ENCODE peak calls at places on chromosomes 16 and 17, in four cellular contexts. W, F, A and V are unnamed samples.

GRCh38 chr16:75025766-75026165 is 26.9 kb downstream of the ZNRF1 start:
- DNase-seq in A (no peak), F (no peak), W (peak), V (no peak)

GRCh38 chr17:17671369-17672119 is 9.7 kb upstream of the RAI1 start:
- DNase-seq in W (no peak), A (no peak), F (no peak), V (no peak)

GRCh38 chr17:50955667-50956120 is 89.5 kb upstream of the TOB1 start:
- DNase-seq in F (no peak), W (no peak), A (no peak), V (no peak)

GRCh38 chr16:88533945-88534641 is 36.1 kb upstream of the ZC3H18 start:
- DNase-seq in F (peak), A (peak), W (peak), V (peak)

GRCh38 chr16:19898924-19899604 is 14.4 kb upstream of the GPRC5B start:
- DNase-seq in F (peak), W (peak), A (peak), V (peak)

GRCh38 chr17:29591737-29592624 is 951 bp upstream of the ANKRD13B start:
- DNase-seq in W (peak), A (peak), F (peak), V (peak)

GRCh38 chr16:69057400-69058378 is 47.8 kb upstream of the HAS3 start:
- DNase-seq in A (no peak), F (no peak), W (peak), V (no peak)

GRCh38 chr16:66050991-66051390 is 315.5 kb upstream of the CDH5 start:
- DNase-seq in W (no peak), F (no peak), A (no peak), V (no peak)

GRCh38 chr17:36705651-36706436 is 104.5 kb downstream of the MRM1 start:
- DNase-seq in A (no peak), F (peak), W (peak), V (peak)

GRCh38 chr16:12204601-12205000 is 228.1 kb downstream of the SNX29 start:
- DNase-seq in W (no peak), A (no peak), F (no peak), V (no peak)

GRCh38 chr16:987846-988245 is 6.3 kb downstream of the SOX8 start:
- DNase-seq in A (no peak), F (no peak), W (no peak), V (no peak)

GRCh38 chr16:67112591-67113399 is 3.1 kb downstream of the PHAF1 start:
- DNase-seq in F (peak), W (no peak), A (no peak), V (no peak)

GRCh38 chr17:36459601-36460000 is 26.9 kb upstream of the ZNHIT3 start:
- DNase-seq in W (no peak), A (no peak), F (no peak), V (no peak)

GRCh38 chr17:17771498-17772201 is 65.1 kb downstream of the SREBF1 start:
- DNase-seq in A (no peak), W (no peak), F (no peak), V (no peak)

GRCh38 chr16:19883296-19883951 is 1.2 kb downstream of the GPRC5B start:
- DNase-seq in A (no peak), F (no peak), W (peak), V (peak)

GRCh38 chr16:50491516-50491915 is 56.7 kb upstream of the NKD1 start:
- DNase-seq in F (no peak), W (no peak), A (no peak), V (no peak)

GRCh38 chr17:301681-302299 is 50.8 kb downstream of the RPH3AL start:
- DNase-seq in F (no peak), W (no peak), A (no peak), V (no peak)

GRCh38 chr17:81243333-81243664 is 4.2 kb downstream of the NDUFAF8 start:
- DNase-seq in F (no peak), W (no peak), A (no peak), V (no peak)

GRCh38 chr16:67459066-67459857 is 21.7 kb downstream of the ATP6V0D1 start:
- DNase-seq in F (no peak), W (no peak), A (no peak), V (no peak)

GRCh38 chr17:2398655-2399571 is 1.9 kb downstream of the MNT start:
- DNase-seq in W (peak), A (peak), F (peak), V (peak)

GRCh38 chr17:76199466-76199865 is 40.8 kb downstream of the RNF157 start:
- DNase-seq in A (no peak), F (no peak), W (no peak), V (no peak)

GRCh38 chr16:24800586-24800985 is 45.2 kb upstream of the SLC5A11 start:
- DNase-seq in F (peak), A (no peak), W (peak), V (no peak)

GRCh38 chr17:19880393-19880792 is 12.7 kb upstream of the ULK2 start:
- DNase-seq in F (no peak), A (no peak), W (no peak), V (no peak)

GRCh38 chr17:14301761-14302401 is 1.0 kb downstream of the HS3ST3B1 start:
- DNase-seq in W (peak), F (peak), A (no peak), V (peak)

GRCh38 chr17:13074026-13074425 is 56.2 kb upstream of the ELAC2 start:
- DNase-seq in A (no peak), W (peak), F (peak), V (no peak)

GRCh38 chr17:60145006-60145935 is 4.5 kb upstream of the CA4 start:
- DNase-seq in W (no peak), F (peak), A (peak), V (peak)
- H4K91ac ChIP-seq in W (no peak), F (no peak), A (no peak), V (no peak)

DNA sequence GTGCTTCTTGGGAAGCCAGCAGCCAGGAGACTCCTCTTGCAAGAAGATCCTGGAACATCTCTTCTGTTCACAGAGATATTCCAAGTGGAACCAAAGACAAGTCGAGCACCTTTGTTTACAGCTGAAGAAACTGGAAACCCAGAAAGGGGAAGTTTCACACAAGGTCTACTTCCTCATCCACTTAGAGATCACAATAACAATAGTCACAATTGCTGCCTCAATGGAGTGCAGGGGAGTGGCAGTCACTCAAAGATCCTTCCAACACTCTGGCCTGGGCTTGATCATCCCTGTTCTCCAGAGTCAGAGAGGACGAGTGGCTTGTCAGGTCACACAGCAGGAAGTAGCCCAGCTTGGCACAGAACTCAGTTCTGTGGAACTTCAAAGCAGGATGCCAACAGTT is 46.9 kb upstream of the SIAH1 start:
- DNase-seq in A (no peak), F (peak), W (no peak), V (no peak)
- H3K4me2 ChIP-seq in A (no peak), F (no peak), W (no peak), V (no peak)

GRCh38 chr16:87319997-87320491 is 2.9 kb upstream of the C16orf95 start:
- DNase-seq in F (no peak), W (no peak), A (no peak), V (no peak)
- H4K91ac ChIP-seq in F (no peak), W (no peak), A (no peak), V (no peak)

GRCh38 chr16:14015461-14015860 is 55.7 kb upstream of the MRTFB start:
- DNase-seq in F (peak), A (no peak), W (no peak), V (no peak)
- H3K4me2 ChIP-seq in F (no peak), A (no peak), W (no peak), V (no peak)

GRCh38 chr16:71721066-71721740 is 3.3 kb downstream of the PHLPP2 start:
- DNase-seq in W (no peak), F (no peak), A (no peak), V (no peak)

GRCh38 chr16:71724320-71724751 is at the start of gene PHLPP2:
- DNase-seq in A (no peak), F (no peak), W (peak), V (no peak)

GRCh38 chr16:71726491-71727319 is 2.2 kb upstream of the PHLPP2 start:
- DNase-seq in W (no peak), A (no peak), F (no peak), V (no peak)

GRCh38 chr16:71722801-71723536 is 1.5 kb downstream of the PHLPP2 start:
- DNase-seq in A (peak), F (peak), W (peak), V (peak)

GRCh38 chr16:71723537-71724319 is 773 bp downstream of the PHLPP2 start:
- DNase-seq in A (peak), W (peak), F (peak), V (peak)
- H4K91ac ChIP-seq in A (no peak), W (no peak), F (peak), V (no peak)

GRCh38 chr17:70624208-70624607 is 454.9 kb downstream of the KCNJ2 start:
- DNase-seq in W (no peak), F (no peak), A (no peak), V (no peak)

GRCh38 chr17:70621593-70621992 is 452.3 kb downstream of the KCNJ2 start:
- DNase-seq in A (no peak), W (peak), F (no peak), V (no peak)

GRCh38 chr17:70622382-70623260 is 453.3 kb downstream of the KCNJ2 start:
- DNase-seq in W (peak), F (peak), A (peak), V (peak)
- H3K4me2 ChIP-seq in W (no peak), F (no peak), A (no peak), V (no peak)

GRCh38 chr16:3007957-3008748 is 4.6 kb upstream of the CLDN9 start:
- DNase-seq in A (no peak), W (no peak), F (no peak), V (peak)
- H4K91ac ChIP-seq in A (no peak), W (no peak), F (peak), V (peak)

GRCh38 chr17:77701996-77702395 is 256.5 kb upstream of the TNRC6C start:
- DNase-seq in W (no peak), A (no peak), F (no peak), V (peak)
- H3K4me2 ChIP-seq in W (no peak), A (no peak), F (no peak), V (no peak)

DNA sequence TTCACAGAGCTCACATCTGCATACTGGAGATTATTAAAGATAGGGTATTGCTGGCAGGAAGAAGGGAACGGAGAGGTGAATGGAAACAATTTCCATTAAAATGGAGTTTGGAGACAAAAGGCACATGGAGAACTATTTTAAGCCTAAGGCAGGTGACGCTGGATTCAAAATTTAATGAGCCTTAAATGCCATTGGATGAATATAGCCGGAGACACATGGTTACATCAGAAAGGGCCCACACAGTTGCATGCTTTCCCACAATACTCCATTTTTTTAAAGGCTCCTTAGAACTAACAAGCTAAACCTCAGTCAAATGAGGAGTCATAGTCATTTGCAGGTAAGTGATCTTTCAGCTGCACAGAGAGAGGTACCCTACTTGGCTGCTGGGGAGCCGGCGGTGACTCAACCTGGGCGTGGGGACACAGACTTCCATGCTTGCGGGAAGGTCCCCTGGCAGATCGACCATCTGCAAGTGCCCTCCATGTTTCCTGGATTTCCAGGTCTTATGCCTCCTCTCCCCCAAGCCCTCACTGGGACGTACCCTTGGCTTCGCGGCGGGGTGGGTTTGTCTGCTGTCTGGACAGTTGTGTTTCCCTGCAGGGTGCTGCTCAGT is 259.2 kb downstream of the CBLN1 start:
- DNase-seq in F (no peak), A (no peak), W (no peak), V (no peak)
- H4K91ac ChIP-seq in F (no peak), A (no peak), W (no peak), V (no peak)